ENCODE peak calls at places on chromosomes 13 and 19, in nine cellular contexts. A is tibial nerve, I is A549, U is suprapubic skin, B is sigmoid colon, W is stomach, Q is transverse colon, D is GM12878, J is SK-N-SH. E is an unnamed sample.
A peak's percentile ranks its signal among the peaks of the same experiment; 100 is the strongest.

GRCh38 chr13:33281951-33282595 is 3.5 kb downstream of the STARD13 start:
- DNase-seq in W (no peak), B (no peak), Q (no peak), U (no peak), D (no peak), I (peak; percentile 19), A (no peak), J (no peak), E (no peak)

GRCh38 chr19:10112037-10112751 is 701 bp downstream of the P2RY11 start:
- DNase-seq in W (no peak), Q (peak; percentile 14), I (peak; percentile 50), D (no peak), J (peak; percentile 28), B (no peak), U (no peak), A (no peak), E (peak; percentile 44)

GRCh38 chr13:47213057-47213456 is 316.2 kb upstream of the HTR2A start:
- DNase-seq in U (no peak), W (no peak), J (no peak), I (no peak), D (no peak), A (no peak), Q (no peak), B (no peak), E (no peak)

GRCh38 chr13:57874530-57874929 is 243.0 kb downstream of the PCDH17 start:
- DNase-seq in D (no peak), B (no peak), J (no peak), I (no peak), U (no peak), A (no peak), Q (no peak), W (no peak), E (no peak)

GRCh38 chr13:73991384-73991783 is 142.8 kb downstream of the KLF12 start:
- DNase-seq in Q (no peak), A (no peak), I (no peak), B (no peak), U (no peak), D (no peak), W (no peak), J (no peak), E (no peak)

GRCh38 chr19:19115954-19116353 is 22.3 kb downstream of the TMEM161A start:
- DNase-seq in U (no peak), B (no peak), Q (peak; percentile 55), J (peak; percentile 72), A (no peak), I (peak; percentile 37), D (no peak), W (peak; percentile 29), E (peak; percentile 38)

GRCh38 chr19:4369109-4369887 is 25.9 kb downstream of the MPND start:
- DNase-seq in I (no peak), B (no peak), W (peak; percentile 83), A (no peak), J (no peak), U (peak; percentile 82), D (peak; percentile 90), Q (peak; percentile 84), E (peak; percentile 84)

GRCh38 chr19:48190288-48191284 is 20.1 kb downstream of the ZSWIM9 start:
- DNase-seq in U (no peak), D (no peak), J (no peak), B (peak; percentile 29), I (peak; percentile 64), W (peak; percentile 61), A (no peak), Q (peak; percentile 26), E (peak; percentile 90)

GRCh38 chr13:107203146-107203847 is 635.4 kb upstream of the ARGLU1 start:
- DNase-seq in U (no peak), I (peak; percentile 29), W (no peak), B (no peak), Q (no peak), D (no peak), J (peak; percentile 38), A (no peak), E (peak; percentile 17)

GRCh38 chr13:97502192-97502591 is 68.2 kb downstream of the RAP2A start:
- DNase-seq in U (no peak), W (no peak), I (no peak), D (no peak), B (peak; percentile 66), A (no peak), J (no peak), Q (no peak), E (no peak)

GRCh38 chr13:29384466-29384865 is 211.0 kb downstream of the SLC7A1 start:
- DNase-seq in J (peak; percentile 64), W (no peak), B (no peak), I (no peak), Q (no peak), A (no peak), U (no peak), D (no peak), E (no peak)

GRCh38 chr19:35120492-35120891 is 4.9 kb downstream of the FXYD3 start:
- DNase-seq in U (no peak), A (no peak), W (no peak), D (no peak), I (peak; percentile 57), J (no peak), Q (no peak), B (no peak), E (no peak)

GRCh38 chr19:802497-802887 is 5.2 kb downstream of the PTBP1 start:
- DNase-seq in J (no peak), W (no peak), B (no peak), D (no peak), Q (no peak), I (no peak), U (no peak), A (no peak), E (no peak)

GRCh38 chr13:111511805-111512504 is 191.5 kb downstream of the TEX29 start:
- DNase-seq in W (no peak), A (no peak), I (no peak), Q (no peak), D (no peak), J (no peak), B (no peak), U (no peak), E (peak; percentile 79)

GRCh38 chr19:4866595-4867424 is 657 bp downstream of the PLIN3 start:
- DNase-seq in A (peak; percentile 48), I (no peak), W (peak; percentile 68), U (peak; percentile 89), Q (peak; percentile 68), B (peak; percentile 81), D (no peak), J (peak; percentile 44), E (peak; percentile 78)

GRCh38 chr19:11191273-11191755 is 6.0 kb downstream of the KANK2 start:
- DNase-seq in B (peak; percentile 91), Q (peak; percentile 50), W (peak; percentile 36), D (no peak), I (peak; percentile 51), U (peak; percentile 86), A (peak; percentile 53), J (peak; percentile 71), E (peak; percentile 71)

GRCh38 chr13:91351980-91352379 is 4.5 kb downstream of the MIR17HG start:
- DNase-seq in A (no peak), I (no peak), D (no peak), J (no peak), Q (no peak), W (no peak), B (no peak), U (no peak), E (no peak)

GRCh38 chr13:40023608-40024577 is 368.4 kb downstream of the COG6 start:
- DNase-seq in D (no peak), U (no peak), W (no peak), Q (no peak), A (no peak), B (no peak), I (no peak), J (no peak), E (no peak)

GRCh38 chr13:29594310-29594709 is 1.2 kb downstream of the SLC7A1 start:
- DNase-seq in J (peak; percentile 62), W (peak; percentile 53), Q (peak; percentile 60), U (no peak), A (no peak), D (peak; percentile 21), B (peak; percentile 78), I (peak; percentile 80), E (peak; percentile 42)

GRCh38 chr19:5308471-5309437 is 31.9 kb downstream of the PTPRS start:
- DNase-seq in I (no peak), B (peak; percentile 96), D (no peak), Q (peak; percentile 62), U (peak; percentile 73), W (peak; percentile 72), A (peak; percentile 55), J (peak; percentile 89), E (no peak)

GRCh38 chr13:95677564-95678386 is 836 bp downstream of the DNAJC3 start:
- DNase-seq in J (no peak), U (peak; percentile 84), Q (peak; percentile 63), B (peak; percentile 85), D (no peak), A (no peak), W (no peak), I (peak; percentile 17), E (peak; percentile 63)
- TF ChIP-seq EP300 in J (no peak), U (peak; percentile 13), Q (no peak), B (no peak), D (no peak), A (no peak), W (no peak), I (no peak), E (no peak)

DNA sequence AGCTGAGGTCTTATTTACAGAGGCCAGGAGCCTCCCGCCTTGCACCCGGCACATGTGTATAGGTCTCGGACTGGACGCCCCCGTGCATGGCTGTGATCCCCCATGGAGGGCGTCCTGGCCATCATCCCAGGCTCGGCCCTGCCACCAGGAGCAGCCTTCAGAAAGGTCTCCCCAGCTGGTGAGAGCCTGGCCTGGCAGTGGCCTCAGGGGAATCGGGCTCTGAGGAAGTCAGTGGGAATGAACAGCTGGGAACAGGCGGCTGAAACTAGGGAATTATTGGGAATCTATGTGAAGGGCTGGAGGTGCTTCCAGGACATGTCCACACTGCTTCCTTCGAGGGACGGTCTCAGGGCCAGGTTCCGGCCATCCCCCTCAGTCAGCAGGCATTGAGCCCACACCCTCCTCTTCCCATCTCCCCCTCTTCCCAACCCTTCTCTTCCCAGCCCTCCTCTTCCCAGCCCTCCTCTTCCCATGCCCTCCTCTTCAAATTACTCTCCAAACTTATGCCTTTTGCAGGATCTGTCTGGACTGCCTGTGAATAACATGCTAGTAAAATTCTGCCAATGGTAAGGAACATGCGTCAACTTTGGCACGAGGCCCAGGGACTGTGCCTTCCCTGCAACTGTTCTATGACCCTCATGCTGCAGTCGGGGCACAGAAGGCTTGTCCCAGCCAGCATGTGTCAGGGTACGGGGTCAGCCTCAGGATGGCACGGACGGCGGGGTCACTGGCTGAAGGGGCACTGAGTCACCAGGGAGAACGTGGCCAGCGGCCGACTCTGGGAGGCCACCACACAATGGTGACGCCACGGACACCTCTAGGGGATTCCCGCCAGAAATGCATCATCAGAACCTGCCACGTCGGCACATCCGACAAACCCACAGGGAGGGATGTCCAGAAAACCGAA is 24.2 kb upstream of the C13orf46 start:
- DNase-seq in B (peak; percentile 79), A (peak; percentile 52), I (no peak), Q (peak; percentile 33), U (peak; percentile 81), W (peak; percentile 58), J (peak; percentile 54), D (no peak), E (no peak)
- TF ChIP-seq CTCF in B (no peak), A (no peak), I (no peak), Q (no peak), U (no peak), W (no peak), J (no peak), D (no peak), E (no peak)

GRCh38 chr13:79749985-79750551 is 269.1 kb downstream of the NDFIP2 start:
- DNase-seq in D (no peak), B (peak; percentile 93), Q (peak; percentile 34), U (peak; percentile 72), I (peak; percentile 36), J (no peak), A (peak; percentile 67), W (no peak), E (peak; percentile 66)
- TF ChIP-seq EP300 in D (no peak), B (no peak), Q (no peak), U (no peak), I (no peak), J (peak; percentile 90), A (no peak), W (no peak), E (no peak)

GRCh38 chr19:58007285-58007684 is 4.7 kb upstream of the ZNF606 start:
- DNase-seq in J (no peak), D (no peak), B (no peak), W (no peak), I (peak; percentile 42), U (no peak), Q (no peak), A (no peak), E (no peak)
- TF ChIP-seq CTCF in J (no peak), D (no peak), B (no peak), W (no peak), I (no peak), U (no peak), Q (no peak), A (no peak), E (no peak)